ENCODE peak calls at places on chromosomes 1 and 21, in ten cellular contexts. E is A549; I is breast epithelium; Z is omental fat pad; X is cardiac fibroblast; F is left ventricle myocardium inferior; D is sigmoid colon; O is spleen; A is activated CD8-positive, alpha-beta T cell treated with anti-CD3 and anti-CD28 coated beads for 36 hours; H is brain microvascular endothelial cell. J is an unnamed sample.

GRCh38 chr1:8303141-8303540 is 14.8 kb upstream of the SLC45A1 start:
- DNase-seq in E (no peak), I (no peak), Z (no peak), X (no peak), F (no peak), D (no peak), O (no peak), A (no peak), H (peak), J (peak)

GRCh38 chr1:42260376-42261078 is 74.5 kb downstream of the FOXJ3 start:
- DNase-seq in E (no peak), I (no peak), Z (no peak), X (no peak), F (no peak), D (no peak), O (no peak), A (no peak), H (no peak), J (no peak)

GRCh38 chr1:236400061-236400638 is 6.1 kb downstream of the EDARADD start:
- DNase-seq in E (no peak), I (no peak), Z (no peak), X (no peak), F (no peak), D (no peak), O (no peak), A (no peak), H (no peak), J (no peak)

GRCh38 chr1:3115275-3116149 is 46.5 kb downstream of the PRDM16 start:
- DNase-seq in E (no peak), I (no peak), Z (no peak), X (no peak), F (no peak), D (no peak), O (no peak), A (no peak), H (no peak), J (no peak)

GRCh38 chr1:34975312-34975711 is 9.8 kb downstream of the TMEM35B start:
- DNase-seq in E (no peak), I (no peak), Z (no peak), X (no peak), F (no peak), D (no peak), O (no peak), A (no peak), H (no peak), J (no peak)

GRCh38 chr1:18385239-18385790 is 95.4 kb upstream of the KLHDC7A start:
- DNase-seq in E (no peak), I (no peak), Z (no peak), X (no peak), F (peak), D (no peak), O (no peak), A (peak), H (no peak), J (no peak)

GRCh38 chr1:29465755-29466154 is 229.4 kb downstream of the PTPRU start:
- DNase-seq in E (no peak), I (no peak), Z (no peak), X (no peak), F (no peak), D (peak), O (no peak), A (no peak), H (peak), J (peak)

GRCh38 chr1:94106716-94107115 is 14.2 kb downstream of the ABCA4 start:
- DNase-seq in E (no peak), I (no peak), Z (no peak), X (no peak), F (no peak), D (no peak), O (no peak), A (no peak), H (no peak), J (no peak)

GRCh38 chr1:101004061-101004460 is 21.5 kb downstream of the DPH5 start:
- DNase-seq in E (no peak), I (no peak), Z (no peak), X (peak), F (no peak), D (no peak), O (no peak), A (no peak), H (no peak), J (peak)

GRCh38 chr1:201184734-201185453 is 5.7 kb upstream of the IGFN1 start:
- DNase-seq in E (peak), I (no peak), Z (no peak), X (peak), F (no peak), D (no peak), O (peak), A (no peak), H (peak), J (peak)

GRCh38 chr1:104791030-104791429 is 1041.3 kb downstream of the AMY1C start:
- DNase-seq in E (no peak), I (no peak), Z (no peak), X (no peak), F (no peak), D (no peak), O (no peak), A (no peak), H (no peak), J (no peak)

GRCh38 chr1:43651188-43651587 is 1.2 kb downstream of the KDM4A start:
- DNase-seq in E (no peak), I (no peak), Z (no peak), X (no peak), F (no peak), D (no peak), O (peak), A (no peak), H (no peak), J (no peak)

GRCh38 chr1:44924835-44925464 is 61.4 kb downstream of the EIF2B3 start:
- DNase-seq in E (peak), I (no peak), Z (no peak), X (peak), F (no peak), D (no peak), O (no peak), A (peak), H (peak), J (peak)

GRCh38 chr1:172143384-172144025 is 277.0 kb upstream of the C1orf105 start:
- DNase-seq in E (no peak), I (no peak), Z (no peak), X (peak), F (no peak), D (no peak), O (no peak), A (no peak), H (peak), J (peak)

GRCh38 chr1:193654951-193655705 is 468.7 kb upstream of the B3GALT2 start:
- DNase-seq in E (no peak), I (no peak), Z (no peak), X (peak), F (no peak), D (no peak), O (no peak), A (no peak), H (no peak), J (peak)

GRCh38 chr1:186482661-186483255 is 21.8 kb upstream of the PDC start:
- DNase-seq in E (peak), I (peak), Z (peak), X (peak), F (peak), D (peak), O (no peak), A (peak), H (peak), J (peak)

GRCh38 chr1:47225430-47226100 is 6.5 kb downstream of the TAL1 start:
- DNase-seq in E (no peak), I (no peak), Z (no peak), X (no peak), F (no peak), D (no peak), O (no peak), A (no peak), H (no peak), J (no peak)

GRCh38 chr1:94739521-94740061 is 80.6 kb upstream of the SLC44A3 start:
- DNase-seq in E (no peak), I (peak), Z (no peak), X (peak), F (no peak), D (no peak), O (no peak), A (no peak), H (peak), J (peak)

GRCh38 chr21:44426663-44427191 is 28.6 kb upstream of the LRRC3 start:
- DNase-seq in E (no peak), I (no peak), Z (no peak), X (no peak), F (peak), D (peak), O (peak), A (no peak), H (no peak), J (no peak)

GRCh38 chr21:45300786-45301520 is 13.3 kb upstream of the POFUT2 start:
- DNase-seq in E (no peak), I (no peak), Z (peak), X (no peak), F (peak), D (peak), O (peak), A (no peak), H (peak), J (no peak)

GRCh38 chr1:173503391-173503790 is 26.3 kb downstream of the PRDX6 start:
- DNase-seq in E (no peak), I (no peak), Z (no peak), X (peak), F (no peak), D (no peak), O (no peak), A (no peak), H (no peak), J (peak)

GRCh38 chr1:48947761-48948537 is 171.3 kb upstream of the BEND5 start:
- DNase-seq in E (no peak), I (no peak), Z (no peak), X (no peak), F (no peak), D (no peak), O (no peak), A (no peak), H (no peak), J (no peak)

GRCh38 chr1:203636306-203636705 is 9.7 kb downstream of the ATP2B4 start:
- DNase-seq in E (no peak), I (no peak), Z (no peak), X (no peak), F (no peak), D (peak), O (no peak), A (no peak), H (no peak), J (peak)

DNA sequence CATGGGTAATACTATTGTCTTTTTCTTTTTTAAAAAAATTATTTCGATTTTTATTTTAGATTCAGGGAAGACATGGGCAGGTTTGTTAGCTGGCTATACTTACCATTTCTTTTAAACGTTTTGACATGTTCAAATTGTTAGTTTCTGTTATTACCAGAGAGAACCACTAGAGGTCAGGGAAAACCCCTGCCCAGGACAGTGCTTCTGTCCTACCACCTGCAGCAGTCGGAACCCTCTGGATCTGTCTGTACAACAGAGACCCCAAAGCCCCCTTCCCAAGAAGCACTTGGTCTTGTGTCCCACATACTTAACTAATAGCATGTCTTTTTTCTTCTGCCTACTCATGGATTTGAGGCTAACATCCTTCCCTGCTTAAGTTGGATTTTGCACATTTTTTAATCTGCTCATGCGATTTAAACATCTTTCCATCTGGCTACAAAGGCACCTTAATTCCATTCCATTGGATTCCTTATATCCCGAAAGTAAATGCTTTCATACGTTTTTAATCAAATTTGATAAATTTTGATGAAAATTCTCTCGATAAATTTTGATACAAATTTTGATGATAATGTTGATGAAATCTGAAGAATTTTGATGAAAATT is 10.0 kb upstream of the C1orf115 start:
- DNase-seq in E (peak), I (no peak), Z (no peak), X (peak), F (no peak), D (no peak), O (no peak), A (peak), H (no peak), J (peak)
- TF ChIP-seq CTCF in E (peak), I (peak), Z (no peak), X (peak), F (peak), D (peak), O (peak), A (peak), H (peak), J (peak)

GRCh38 chr1:59903136-59903754 is 23.3 kb downstream of the CYP2J2 start:
- DNase-seq in E (peak), I (no peak), Z (no peak), X (peak), F (no peak), D (no peak), O (no peak), A (peak), H (peak), J (peak)
- TF ChIP-seq CTCF in E (peak), I (peak), Z (no peak), X (peak), F (peak), D (no peak), O (peak), A (peak), H (peak), J (peak)

GRCh38 chr21:41410767-41411448 is 15.1 kb upstream of the MX1 start:
- DNase-seq in E (no peak), I (no peak), Z (no peak), X (no peak), F (no peak), D (no peak), O (no peak), A (no peak), H (no peak), J (no peak)

GRCh38 chr21:41407541-41408460 is 18.2 kb upstream of the MX1 start:
- DNase-seq in E (no peak), I (no peak), Z (no peak), X (no peak), F (no peak), D (no peak), O (no peak), A (no peak), H (no peak), J (no peak)

GRCh38 chr21:41410361-41410760 is 15.7 kb upstream of the MX1 start:
- DNase-seq in E (no peak), I (no peak), Z (no peak), X (no peak), F (no peak), D (no peak), O (no peak), A (no peak), H (no peak), J (no peak)

GRCh38 chr21:41406340-41406739 is 19.7 kb upstream of the MX1 start:
- DNase-seq in E (no peak), I (no peak), Z (no peak), X (no peak), F (no peak), D (no peak), O (no peak), A (no peak), H (no peak), J (no peak)

GRCh38 chr21:41411449-41412089 is 14.5 kb upstream of the MX1 start:
- DNase-seq in E (no peak), I (no peak), Z (no peak), X (peak), F (no peak), D (no peak), O (no peak), A (peak), H (no peak), J (no peak)
- TF ChIP-seq CTCF in E (no peak), I (no peak), Z (no peak), X (no peak), F (peak), D (no peak), O (peak), A (no peak), H (peak), J (no peak)

GRCh38 chr1:239955431-239955830 is 136.3 kb upstream of the FMN2 start:
- DNase-seq in E (no peak), I (no peak), Z (no peak), X (no peak), F (no peak), D (no peak), O (no peak), A (no peak), H (no peak), J (no peak)

GRCh38 chr1:239951518-239952130 is 140.1 kb upstream of the FMN2 start:
- DNase-seq in E (peak), I (peak), Z (peak), X (peak), F (peak), D (no peak), O (no peak), A (peak), H (peak), J (peak)

GRCh38 chr1:239956230-239956629 is 135.5 kb upstream of the FMN2 start:
- DNase-seq in E (no peak), I (no peak), Z (no peak), X (no peak), F (no peak), D (no peak), O (no peak), A (no peak), H (no peak), J (no peak)

GRCh38 chr1:239954836-239955235 is 136.8 kb upstream of the FMN2 start:
- DNase-seq in E (no peak), I (no peak), Z (no peak), X (no peak), F (no peak), D (no peak), O (no peak), A (no peak), H (no peak), J (no peak)

DNA sequence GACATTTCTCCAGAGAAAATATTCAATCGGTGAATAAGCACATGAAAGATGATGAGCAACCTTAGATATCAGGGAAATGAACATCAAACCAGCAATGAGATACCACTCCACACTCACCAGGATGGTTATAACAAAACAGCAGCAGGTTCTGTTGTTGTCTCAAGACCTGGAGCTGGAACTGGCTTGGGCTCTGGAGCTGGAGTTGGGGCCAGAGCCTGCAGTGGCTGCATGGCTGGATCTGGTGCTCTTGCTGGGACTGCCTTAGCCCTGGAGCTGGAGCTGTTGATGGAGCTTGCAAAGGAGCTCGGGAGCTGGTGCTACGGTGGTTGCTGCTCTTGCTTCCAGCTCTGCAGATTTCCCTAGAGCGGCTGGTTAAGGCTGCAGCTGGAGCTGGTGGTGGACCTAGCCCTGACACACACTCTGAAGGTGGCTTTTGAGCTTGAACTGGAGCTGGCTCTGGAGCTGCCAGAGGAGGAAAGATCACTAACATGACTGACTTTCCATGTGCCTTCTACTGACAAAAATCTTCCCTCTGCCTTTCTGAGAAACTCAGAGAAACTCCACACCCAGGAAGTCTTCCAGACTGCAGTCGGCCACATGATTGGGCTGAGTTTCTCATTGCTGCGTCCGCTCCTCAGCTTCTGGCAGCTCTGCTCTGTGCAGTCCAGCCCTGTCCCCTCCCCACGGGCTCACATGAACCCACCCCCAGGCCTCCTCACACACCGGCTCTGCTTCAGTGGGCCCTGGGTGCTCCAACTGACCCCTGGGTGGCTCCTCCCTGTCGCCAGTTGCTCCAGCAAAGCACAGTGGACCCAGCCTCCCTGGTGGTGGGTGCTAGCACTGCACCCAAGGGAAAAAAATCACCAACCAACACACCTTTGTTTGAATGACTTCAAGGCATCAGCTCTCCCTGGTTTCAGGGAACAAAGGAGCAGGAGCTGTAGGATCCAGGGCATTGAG is 139.1 kb upstream of the FMN2 start:
- DNase-seq in E (peak), I (no peak), Z (no peak), X (peak), F (no peak), D (no peak), O (no peak), A (peak), H (peak), J (no peak)
- TF ChIP-seq CTCF in E (no peak), I (peak), Z (no peak), X (peak), F (peak), D (no peak), O (no peak), A (peak), H (peak), J (peak)

DNA sequence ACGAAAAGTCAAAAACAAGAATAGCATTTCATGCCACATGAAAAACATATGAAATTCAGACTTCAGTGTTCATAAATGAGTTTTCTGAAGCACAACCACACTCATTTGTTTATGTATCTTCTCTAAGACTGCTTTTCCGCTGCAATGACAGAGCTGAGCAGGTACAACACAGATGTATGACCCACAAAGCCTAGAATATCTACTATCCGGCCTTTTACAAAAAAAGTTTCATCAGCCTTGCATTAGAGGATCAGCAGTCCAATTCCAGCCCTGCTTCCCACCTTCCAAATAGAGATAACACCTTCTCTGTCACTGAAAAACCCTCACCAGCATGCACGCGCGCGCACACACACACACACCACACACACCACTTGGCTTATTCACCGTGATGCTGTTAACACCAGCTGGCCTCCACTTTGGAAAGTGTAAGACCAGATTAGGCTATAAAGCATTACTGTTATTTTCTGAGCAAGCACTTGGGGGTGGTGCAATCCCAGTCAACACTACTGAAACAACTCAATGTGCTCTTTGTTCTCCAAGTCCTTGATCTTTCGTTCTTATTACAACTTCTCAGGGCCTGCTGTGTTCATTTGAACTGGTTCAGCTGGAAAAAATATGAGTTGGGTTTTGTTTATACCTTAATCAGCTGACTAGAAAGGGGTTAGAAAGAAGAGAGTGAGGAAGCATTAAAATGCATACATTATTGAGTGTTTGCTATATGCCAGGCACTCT is 90.0 kb downstream of the GLUL start:
- DNase-seq in E (no peak), I (peak), Z (no peak), X (no peak), F (peak), D (peak), O (no peak), A (peak), H (no peak), J (peak)
- TF ChIP-seq CTCF in E (no peak), I (no peak), Z (no peak), X (no peak), F (no peak), D (no peak), O (no peak), A (no peak), H (no peak), J (no peak)

GRCh38 chr1:153400244-153400643 is 9.4 kb upstream of the S100A8 start:
- DNase-seq in E (no peak), I (no peak), Z (no peak), X (peak), F (no peak), D (no peak), O (no peak), A (no peak), H (no peak), J (peak)
- TF ChIP-seq CTCF in E (no peak), I (no peak), Z (no peak), X (no peak), F (no peak), D (no peak), O (no peak), A (no peak), H (peak), J (no peak)

GRCh38 chr1:217036757-217037156 is 313.5 kb upstream of the ESRRG start:
- DNase-seq in E (no peak), I (no peak), Z (no peak), X (no peak), F (no peak), D (no peak), O (no peak), A (no peak), H (no peak), J (no peak)
- TF ChIP-seq CTCF in E (no peak), I (no peak), Z (no peak), X (no peak), F (no peak), D (no peak), O (no peak), A (no peak), H (no peak), J (no peak)

GRCh38 chr1:180933141-180933540 is 20.4 kb downstream of the KIAA1614 start:
- DNase-seq in E (no peak), I (no peak), Z (no peak), X (no peak), F (no peak), D (no peak), O (no peak), A (no peak), H (no peak), J (no peak)
- TF ChIP-seq CTCF in E (no peak), I (no peak), Z (no peak), X (no peak), F (no peak), D (no peak), O (no peak), A (no peak), H (peak), J (no peak)

J was measured in fibroblast of the aortic adventitia.